ENCODE peak calls at places on chromosomes 1 and 21, in four cellular contexts. R, S, O and X are unnamed samples.

GRCh38 chr1:47563206-47563605 is 125.4 kb downstream of the FOXD2 start:
- DNase-seq in R (no peak), O (no peak), S (no peak), X (no peak)

GRCh38 chr1:208421511-208421910 is 177.3 kb upstream of the PLXNA2 start:
- DNase-seq in O (no peak), S (no peak), R (no peak), X (no peak)

GRCh38 chr1:2382621-2383361 is 8.6 kb downstream of the MORN1 start:
- DNase-seq in O (no peak), R (peak), S (no peak), X (peak)

GRCh38 chr1:37561794-37562132 is 5.0 kb downstream of the DNALI1 start:
- DNase-seq in S (peak), R (peak), O (no peak), X (peak)

GRCh38 chr1:11792106-11792505 is 13.7 kb downstream of the MTHFR start:
- DNase-seq in S (no peak), R (no peak), O (peak), X (no peak)

GRCh38 chr1:168236836-168237611 is 11.2 kb downstream of the SFT2D2 start:
- DNase-seq in R (no peak), O (no peak), S (no peak), X (no peak)

GRCh38 chr21:31088196-31088751 is 50.0 kb upstream of the KRTAP19-8 start:
- DNase-seq in R (no peak), S (no peak), O (no peak), X (no peak)

GRCh38 chr21:16108561-16109070 is 378.8 kb downstream of the USP25 start:
- DNase-seq in R (no peak), O (no peak), S (no peak), X (no peak)

GRCh38 chr21:45168522-45168921 is 94.1 kb downstream of the ADARB1 start:
- DNase-seq in R (no peak), S (no peak), O (no peak), X (no peak)

GRCh38 chr1:94438692-94439276 is 20.6 kb downstream of the ABCD3 start:
- DNase-seq in R (peak), O (no peak), S (peak), X (no peak)

GRCh38 chr1:69475021-69475420 is 92.7 kb upstream of the LRRC7 start:
- DNase-seq in S (no peak), O (no peak), R (no peak), X (no peak)

GRCh38 chr1:72283204-72284083 is 1.1 kb upstream of the NEGR1 start:
- DNase-seq in R (peak), S (peak), O (peak), X (peak)

GRCh38 chr1:67773462-67773861 is 59.8 kb downstream of the GNG12 start:
- DNase-seq in S (peak), R (no peak), O (no peak), X (no peak)

GRCh38 chr1:39272027-39272790 is 67.7 kb downstream of the MACF1 start:
- DNase-seq in S (peak), O (no peak), R (no peak), X (no peak)

GRCh38 chr1:228178737-228179720 is 13.4 kb downstream of the IBA57 start:
- DNase-seq in R (no peak), S (peak), O (no peak), X (no peak)

GRCh38 chr1:54487571-54488050 is 60.4 kb upstream of the ACOT11 start:
- DNase-seq in S (no peak), R (peak), O (peak), X (peak)

GRCh38 chr1:206717237-206717989 is 32.7 kb downstream of the MAPKAPK2 start:
- DNase-seq in S (no peak), R (no peak), O (no peak), X (no peak)

GRCh38 chr1:209398330-209398991 is 185.1 kb upstream of the CAMK1G start:
- DNase-seq in S (peak), R (peak), O (no peak), X (no peak)

GRCh38 chr1:232457607-232458006 is 172.3 kb downstream of the SIPA1L2 start:
- DNase-seq in R (no peak), O (no peak), S (no peak), X (no peak)

GRCh38 chr1:192104852-192105251 is 53.4 kb upstream of the RGS18 start:
- DNase-seq in S (peak), O (no peak), R (peak), X (no peak)

GRCh38 chr1:41749992-41750745 is 168.6 kb downstream of the HIVEP3 start:
- DNase-seq in R (no peak), O (no peak), S (no peak), X (peak)

GRCh38 chr1:119742193-119742592 is 26.5 kb downstream of the HMGCS2 start:
- DNase-seq in R (peak), S (peak), O (peak), X (no peak)

GRCh38 chr1:43531906-43532584 is 1.4 kb downstream of the PTPRF start:
- DNase-seq in R (peak), O (no peak), S (no peak), X (no peak)

GRCh38 chr21:20802631-20803260 is 195.5 kb upstream of the NCAM2 start:
- DNase-seq in R (no peak), O (no peak), S (no peak), X (no peak)

GRCh38 chr1:237679687-237680086 is 211.0 kb downstream of the ZP4 start:
- DNase-seq in O (no peak), R (no peak), S (no peak), X (no peak)

GRCh38 chr1:178055779-178056471 is 38.0 kb upstream of the RASAL2 start:
- DNase-seq in S (peak), O (no peak), R (no peak), X (no peak)

GRCh38 chr1:159188375-159188788 is 16.3 kb upstream of the ACKR1 start:
- DNase-seq in R (peak), S (peak), O (peak), X (peak)

GRCh38 chr1:3869751-3870301 is 12.6 kb downstream of the DFFB start:
- DNase-seq in R (no peak), S (no peak), O (no peak), X (no peak)

GRCh38 chr1:10374442-10374860 is 24.4 kb upstream of the PGD start:
- DNase-seq in R (peak), O (no peak), S (peak), X (no peak)

GRCh38 chr21:34129971-34130597 is 56.7 kb downstream of the MRPS6 start:
- DNase-seq in O (no peak), S (peak), R (peak), X (no peak)
- H3K4me3 ChIP-seq in O (peak), S (no peak), R (peak), X (peak)

DNA sequence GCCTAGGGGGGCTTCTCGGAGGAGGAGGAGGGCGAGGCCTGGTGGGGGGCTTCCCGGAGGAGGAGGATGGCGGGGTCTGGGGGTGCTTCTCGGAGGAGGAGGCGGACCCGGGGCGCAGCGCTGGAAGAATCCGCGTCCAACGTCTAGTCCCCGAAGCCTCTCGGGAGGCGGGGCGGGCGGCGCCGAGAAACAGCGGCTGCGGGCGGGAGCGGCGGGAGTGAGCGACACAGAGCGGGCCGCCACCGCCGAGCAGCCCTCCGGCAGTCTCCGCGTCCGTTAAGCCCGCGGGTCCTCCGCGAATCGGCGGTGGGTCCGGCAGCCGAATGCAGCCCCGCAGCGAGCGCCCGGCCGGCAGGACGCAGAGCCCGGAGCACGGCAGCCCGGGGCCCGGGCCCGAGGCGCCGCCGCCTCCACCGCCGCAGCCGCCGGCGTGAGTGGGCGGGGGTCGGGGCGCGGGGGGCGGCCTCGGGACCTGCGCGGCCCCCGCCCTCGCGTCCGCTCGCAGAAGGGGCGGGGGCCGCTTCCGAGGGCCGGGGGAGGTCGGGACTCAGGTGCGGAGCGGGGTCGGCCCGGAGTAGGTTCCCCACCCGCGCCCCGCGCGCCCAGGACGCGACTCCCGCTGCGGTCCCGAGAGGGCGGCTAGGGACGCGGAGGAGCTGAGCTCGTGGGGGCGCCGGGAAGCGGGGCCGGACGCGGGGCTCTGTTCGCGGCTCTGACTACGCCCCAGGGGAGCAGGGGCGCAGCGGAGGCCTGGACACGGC is at the start of gene KLHL17:
- DNase-seq in O (peak), S (peak), R (peak), X (peak)
- H3K4me3 ChIP-seq in O (peak), S (peak), R (peak), X (peak)

DNA sequence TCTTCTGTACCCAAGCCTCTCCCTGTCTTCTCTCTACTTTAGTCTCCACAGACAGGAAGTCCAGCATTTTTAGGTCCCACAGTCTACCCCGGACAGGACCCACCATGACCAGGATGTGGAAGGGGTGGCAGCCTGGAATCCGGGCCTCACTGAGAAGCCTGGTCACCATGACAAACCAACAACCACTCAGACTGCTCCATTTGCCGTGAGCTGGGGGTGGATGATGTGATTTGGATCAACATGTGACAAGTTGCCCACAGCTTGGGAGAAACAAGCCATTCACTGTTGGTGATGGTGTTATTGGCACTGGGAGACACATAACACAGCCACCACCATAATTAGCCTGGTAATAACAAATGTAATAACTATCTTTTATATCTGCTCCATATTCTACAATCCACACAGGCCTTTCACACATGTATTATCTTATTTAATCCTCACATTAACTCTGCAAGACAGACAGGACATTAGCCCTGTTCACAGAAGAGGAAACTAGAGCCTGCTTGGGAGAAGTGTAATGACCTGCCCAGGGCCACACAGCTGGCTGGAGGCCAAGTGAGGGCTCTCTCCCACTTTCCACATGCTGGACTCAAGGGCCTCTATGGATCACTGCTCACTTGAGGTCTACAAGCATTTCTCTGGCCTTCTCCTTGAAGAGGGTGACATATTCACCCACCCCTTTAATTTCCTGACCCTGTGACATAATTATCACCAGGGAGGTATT is 22.9 kb downstream of the MEF2D start:
- DNase-seq in S (no peak), R (peak), O (no peak), X (peak)
- H3K4me3 ChIP-seq in S (no peak), R (no peak), O (peak), X (no peak)

GRCh38 chr1:89530690-89531089 is 6.1 kb downstream of the LRRC8B start:
- DNase-seq in O (no peak), S (no peak), R (no peak), X (no peak)
- H3K4me3 ChIP-seq in O (no peak), S (no peak), R (no peak), X (no peak)

DNA sequence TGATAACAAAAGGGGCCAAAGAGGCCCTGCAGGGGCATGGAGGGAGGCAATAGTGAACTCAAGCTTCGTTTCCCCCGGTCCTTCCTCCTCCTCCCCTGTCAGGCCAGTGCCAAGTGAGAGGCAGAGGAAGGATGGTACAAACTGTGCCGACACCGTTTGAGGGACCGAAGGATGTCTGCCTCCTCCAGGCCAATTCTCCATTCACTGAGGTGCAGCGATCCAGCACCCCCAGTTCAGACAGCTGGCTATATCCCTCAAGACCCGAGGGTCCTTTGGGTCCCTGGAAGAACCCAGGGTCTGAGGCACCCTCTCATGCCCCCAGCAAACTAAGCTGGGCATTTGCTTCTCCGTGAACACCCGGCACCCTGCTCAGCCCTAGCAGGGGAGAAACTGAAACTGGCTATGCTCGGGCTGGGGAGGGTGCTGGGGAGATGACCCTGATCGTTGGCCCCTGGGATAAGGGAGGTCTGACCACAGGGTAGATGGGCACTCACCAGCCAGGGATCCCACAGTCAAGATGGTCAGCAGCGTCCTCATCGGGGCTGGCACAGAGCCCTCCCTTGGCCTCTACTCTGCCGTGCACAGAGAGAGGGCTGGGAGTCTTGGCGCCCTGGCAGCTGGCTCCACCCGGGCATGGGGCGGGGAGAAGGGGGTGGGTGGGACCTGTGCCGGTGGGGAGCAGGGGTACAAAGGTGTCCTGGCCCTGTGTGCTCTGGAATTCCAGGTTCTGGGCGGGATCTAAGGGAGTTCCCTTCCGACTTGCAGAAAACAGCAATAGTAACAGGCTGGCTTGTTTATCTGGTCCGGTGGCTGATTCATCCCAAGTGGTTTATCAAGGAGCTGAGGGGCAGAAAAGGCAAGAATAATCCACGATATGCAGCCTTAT is at the start of gene IL22RA1:
- DNase-seq in O (peak), R (peak), S (peak), X (peak)
- H3K4me3 ChIP-seq in O (peak), R (peak), S (peak), X (peak)

GRCh38 chr21:32572574-32573420 is 12.5 kb downstream of the TCP10L start:
- DNase-seq in O (no peak), R (no peak), S (no peak), X (no peak)
- H3K4me3 ChIP-seq in O (no peak), R (no peak), S (no peak), X (no peak)

DNA sequence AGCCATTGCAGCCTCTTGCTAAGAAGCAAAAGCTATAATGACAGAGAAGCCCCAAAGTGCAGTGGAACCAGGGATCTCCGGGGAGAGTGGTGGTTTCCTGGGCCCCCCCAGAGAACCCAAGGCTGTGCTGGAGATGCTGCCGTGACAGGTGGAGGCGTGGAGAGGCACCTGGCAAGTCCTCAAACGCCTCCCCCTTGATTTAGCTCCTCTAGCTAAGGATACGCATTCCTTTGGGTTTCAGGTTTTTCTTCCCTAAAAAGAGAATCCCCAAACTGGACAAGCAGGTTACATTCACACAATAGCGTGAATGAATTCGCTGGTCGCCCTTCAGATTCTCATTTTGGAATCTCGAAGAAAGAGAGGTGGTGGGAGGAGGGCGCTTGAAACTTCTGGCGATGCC is 858 bp upstream of the ATP1A1 start:
- DNase-seq in O (no peak), R (no peak), S (no peak), X (no peak)
- H3K4me3 ChIP-seq in O (peak), R (peak), S (peak), X (peak)

GRCh38 chr1:52550447-52550846 is 2.4 kb downstream of the TUT4 start:
- DNase-seq in S (no peak), O (no peak), R (no peak), X (no peak)
- H3K4me3 ChIP-seq in S (no peak), O (no peak), R (no peak), X (no peak)